ENCODE peak calls at places on chromosomes 3 and 15, in eight cellular contexts. V is lung, F is NCI-H1105 treated with DMSO at 0.1 percent for 48 hours, J is activated T-cell treated with anti-CD3 and anti-CD28 coated beads for 1 hour, R is EH, M is stomach, S is GDM1, T is left colon. P is an unnamed sample.

GRCh38 chr3:1082024-1082633 is 10.7 kb upstream of the CNTN6 start:
- DNase-seq in V (peak), F (peak), J (no peak), R (no peak), M (peak), S (peak), T (peak), P (no peak)

GRCh38 chr3:149020196-149020838 is 29.0 kb downstream of the GYG1 start:
- DNase-seq in V (no peak), F (no peak), J (no peak), R (peak), M (no peak), S (no peak), T (no peak), P (no peak)

GRCh38 chr3:63477494-63478129 is 174.9 kb upstream of the SNTN start:
- DNase-seq in V (no peak), F (no peak), J (no peak), R (no peak), M (no peak), S (no peak), T (peak), P (no peak)

GRCh38 chr3:71060536-71060935 is 523.0 kb downstream of the FOXP1 start:
- DNase-seq in V (no peak), F (no peak), J (no peak), R (no peak), M (no peak), S (no peak), T (no peak), P (no peak)

GRCh38 chr3:183503738-183504137 is 51.8 kb downstream of the KLHL6 start:
- DNase-seq in V (no peak), F (no peak), J (no peak), R (no peak), M (no peak), S (no peak), T (no peak), P (no peak)

GRCh38 chr3:62999158-62999557 is 123.9 kb upstream of the CADPS start:
- DNase-seq in V (no peak), F (no peak), J (no peak), R (no peak), M (no peak), S (no peak), T (no peak), P (no peak)

GRCh38 chr3:73529280-73530029 is 95.3 kb downstream of the PDZRN3 start:
- DNase-seq in V (no peak), F (no peak), J (no peak), R (no peak), M (no peak), S (no peak), T (no peak), P (no peak)

GRCh38 chr15:101014921-101015841 is 96.0 kb downstream of the LRRK1 start:
- DNase-seq in V (peak), F (peak), J (peak), R (peak), M (peak), S (peak), T (peak), P (peak)

GRCh38 chr3:38133557-38134405 is 3.1 kb downstream of the ACAA1 start:
- DNase-seq in V (peak), F (no peak), J (no peak), R (peak), M (peak), S (no peak), T (no peak), P (peak)

GRCh38 chr3:161957467-161957866 is 460.9 kb downstream of the OTOL1 start:
- DNase-seq in V (no peak), F (no peak), J (no peak), R (peak), M (no peak), S (no peak), T (no peak), P (no peak)

GRCh38 chr3:13939206-13939605 is 59.3 kb upstream of the WNT7A start:
- DNase-seq in V (no peak), F (no peak), J (no peak), R (no peak), M (no peak), S (no peak), T (no peak), P (no peak)

GRCh38 chr3:146275476-146275875 is 24.6 kb upstream of the PLSCR4 start:
- DNase-seq in V (no peak), F (no peak), J (no peak), R (no peak), M (no peak), S (no peak), T (no peak), P (no peak)

GRCh38 chr3:16181361-16181760 is 6.9 kb downstream of the GALNT15 start:
- DNase-seq in V (peak), F (no peak), J (no peak), R (peak), M (peak), S (no peak), T (no peak), P (peak)

GRCh38 chr3:75978686-75979085 is 193.3 kb upstream of the ZNF717 start:
- DNase-seq in V (no peak), F (no peak), J (no peak), R (no peak), M (no peak), S (no peak), T (no peak), P (no peak)

GRCh38 chr15:65612949-65613348 is 2.0 kb upstream of the INTS14 start:
- DNase-seq in V (no peak), F (no peak), J (no peak), R (no peak), M (no peak), S (no peak), T (no peak), P (no peak)

GRCh38 chr3:99862208-99862607 is 44.5 kb downstream of the CMSS1 start:
- DNase-seq in V (no peak), F (no peak), J (no peak), R (peak), M (no peak), S (no peak), T (no peak), P (peak)